ENCODE peak calls at places on chromosomes 6 and 20, in eight cellular contexts. A is occipital lobe, N is neural progenitor cell, P is GM12865, W is fibroblast of the aortic adventitia, T is G401, H is HEK293T, I is colonic mucosa. V is an unnamed sample.

GRCh38 chr20:53621482-53622246 is 28.0 kb upstream of the ZNF217 start:
- DNase-seq in P (peak), W (peak), I (peak), N (no peak), H (peak), T (peak), A (peak), V (no peak)

GRCh38 chr6:376823-377571 is 14.6 kb upstream of the IRF4 start:
- DNase-seq in H (no peak), W (no peak), I (no peak), P (no peak), N (no peak), T (no peak), A (no peak), V (no peak)

GRCh38 chr20:40283689-40284088 is 405.3 kb downstream of the MAFB start:
- DNase-seq in A (no peak), P (no peak), N (no peak), I (no peak), H (no peak), T (no peak), W (no peak), V (no peak)

GRCh38 chr20:32289661-32290431 is 12.4 kb downstream of the KIF3B start:
- DNase-seq in N (no peak), H (no peak), T (no peak), A (no peak), W (no peak), P (no peak), I (peak), V (no peak)

GRCh38 chr6:76422814-76423213 is 350.4 kb upstream of the IMPG1 start:
- DNase-seq in N (no peak), W (no peak), A (no peak), H (no peak), T (no peak), I (peak), P (no peak), V (no peak)

GRCh38 chr20:50348118-50348517 is 157.5 kb downstream of the CEBPB start:
- DNase-seq in T (no peak), H (no peak), P (no peak), W (no peak), A (no peak), I (no peak), N (no peak), V (no peak)

GRCh38 chr6:46734867-46735719 is at the start of gene PLA2G7:
- DNase-seq in A (peak), I (no peak), T (peak), P (no peak), H (peak), N (peak), W (peak), V (peak)

GRCh38 chr6:35401514-35401913 is 50.6 kb upstream of the FANCE start:
- DNase-seq in T (no peak), N (no peak), A (no peak), I (no peak), H (no peak), P (no peak), W (no peak), V (no peak)

GRCh38 chr6:18595774-18596528 is 208.8 kb downstream of the RNF144B start:
- DNase-seq in N (peak), T (peak), H (peak), A (peak), W (peak), P (peak), I (peak), V (peak)

GRCh38 chr20:42915081-42915480 is 274.6 kb downstream of the PTPRT start:
- DNase-seq in T (no peak), W (no peak), H (no peak), I (no peak), A (no peak), P (no peak), N (no peak), V (no peak)

GRCh38 chr6:16909599-16910360 is 148.5 kb upstream of the ATXN1 start:
- DNase-seq in W (peak), H (no peak), A (no peak), T (no peak), I (no peak), N (no peak), P (no peak), V (no peak)

GRCh38 chr6:108667984-108668383 is 107.3 kb downstream of the FOXO3 start:
- DNase-seq in P (no peak), T (peak), W (peak), A (peak), H (peak), N (peak), I (no peak), V (no peak)

GRCh38 chr20:33490934-33491656 is 1.2 kb downstream of the CBFA2T2 start:
- DNase-seq in P (no peak), I (no peak), N (no peak), T (no peak), H (no peak), A (no peak), W (no peak), V (no peak)

GRCh38 chr20:10448270-10449156 is 13.4 kb downstream of the SLX4IP start:
- DNase-seq in H (no peak), T (no peak), P (no peak), N (peak), W (peak), I (no peak), A (no peak), V (no peak)

GRCh38 chr20:46631212-46631869 is 19.9 kb downstream of the SLC13A3 start:
- DNase-seq in W (no peak), A (no peak), T (no peak), P (no peak), H (no peak), N (peak), I (no peak), V (no peak)

GRCh38 chr6:113690255-113690956 is 166.7 kb upstream of the MARCKS start:
- DNase-seq in T (no peak), N (no peak), P (peak), A (no peak), H (no peak), W (peak), I (no peak), V (no peak)

GRCh38 chr6:154289818-154290508 is 66.6 kb downstream of the IPCEF1 start:
- DNase-seq in A (no peak), T (no peak), H (no peak), W (no peak), I (no peak), N (no peak), P (no peak), V (no peak)

GRCh38 chr6:170434821-170435155 is 118.3 kb downstream of the PSMB1 start:
- DNase-seq in P (no peak), T (no peak), N (no peak), H (no peak), W (no peak), I (no peak), A (no peak), V (no peak)

GRCh38 chr6:80769101-80769500 is 662.6 kb downstream of the BCKDHB start:
- DNase-seq in I (no peak), T (no peak), H (no peak), N (no peak), A (no peak), W (peak), P (no peak), V (no peak)

GRCh38 chr6:167570460-167571400 is 245.8 kb downstream of the TTLL2 start:
- DNase-seq in N (no peak), I (peak), A (no peak), P (no peak), T (no peak), W (no peak), H (no peak), V (no peak)

GRCh38 chr6:17869010-17869752 is 118.3 kb downstream of the KIF13A start:
- DNase-seq in H (no peak), W (peak), T (no peak), P (no peak), A (no peak), I (no peak), N (no peak), V (no peak)

GRCh38 chr6:84554069-84554468 is 210.3 kb downstream of the TBX18 start:
- DNase-seq in T (no peak), W (peak), A (no peak), H (no peak), I (no peak), N (no peak), P (no peak), V (no peak)

GRCh38 chr6:167408235-167408869 is 83.5 kb downstream of the TTLL2 start:
- DNase-seq in I (no peak), P (no peak), A (no peak), N (no peak), H (no peak), W (no peak), T (no peak), V (no peak)

GRCh38 chr6:17281497-17282481 is 628 bp downstream of the RBM24 start:
- DNase-seq in A (peak), T (peak), N (peak), W (peak), I (peak), H (no peak), P (no peak), V (no peak)

GRCh38 chr6:14758421-14759043 is 487.3 kb upstream of the JARID2 start:
- DNase-seq in P (no peak), H (no peak), W (no peak), N (no peak), I (peak), T (peak), A (no peak), V (no peak)

GRCh38 chr6:2485116-2485515 is 239.7 kb upstream of the GMDS start:
- DNase-seq in H (no peak), I (peak), T (no peak), P (no peak), W (no peak), A (no peak), N (no peak), V (no peak)

GRCh38 chr6:15739867-15740266 is 77.0 kb upstream of the DTNBP1 start:
- DNase-seq in W (no peak), A (no peak), H (no peak), T (no peak), I (no peak), N (peak), P (no peak), V (no peak)

GRCh38 chr6:166529571-166529970 is 56.9 kb downstream of the RAMACL start:
- DNase-seq in I (no peak), A (no peak), N (no peak), W (no peak), P (no peak), H (no peak), T (no peak), V (no peak)

GRCh38 chr20:22861990-22862389 is 173.1 kb upstream of the SSTR4 start:
- DNase-seq in H (no peak), A (no peak), N (no peak), T (no peak), P (no peak), W (no peak), I (no peak), V (no peak)

GRCh38 chr6:28105286-28105685 is 19.1 kb upstream of the ZSCAN16 start:
- DNase-seq in T (no peak), P (peak), A (no peak), W (peak), I (no peak), H (peak), N (no peak), V (no peak)

V was measured in GM12892.